ENCODE peak calls at places on chromosomes 13 and 19, in seven cellular contexts. One of them, this sample, is unnamed.

GRCh38 chr19:49631279-49631588 is 8.7 kb downstream of the RRAS start:
- DNase-seq in sigmoid colon: no peak
- DNase-seq in tibial artery: no peak
- DNase-seq in HCT116: no peak
- DNase-seq in breast epithelium: no peak
- DNase-seq in AG04450: no peak
- DNase-seq in A549: no peak
- DNase-seq in this sample: no peak

GRCh38 chr19:38101723-38102122 is 122.3 kb downstream of the DPF1 start:
- DNase-seq in sigmoid colon: no peak
- DNase-seq in tibial artery: no peak
- DNase-seq in breast epithelium: no peak
- DNase-seq in HCT116: no peak
- DNase-seq in A549: no peak
- DNase-seq in AG04450: no peak
- DNase-seq in this sample: no peak

GRCh38 chr13:79440958-79441553 is 35.0 kb upstream of the RBM26 start:
- DNase-seq in breast epithelium: no peak
- DNase-seq in tibial artery: no peak
- DNase-seq in A549: no peak
- DNase-seq in sigmoid colon: no peak
- DNase-seq in HCT116: no peak
- DNase-seq in AG04450: no peak
- DNase-seq in this sample: no peak

GRCh38 chr19:58473775-58474174 is 2.4 kb upstream of the ZNF446 start:
- DNase-seq in tibial artery: no peak
- DNase-seq in sigmoid colon: no peak
- DNase-seq in A549: no peak
- DNase-seq in AG04450: no peak
- DNase-seq in HCT116: no peak
- DNase-seq in breast epithelium: no peak
- DNase-seq in this sample: no peak

GRCh38 chr13:94322925-94323324 is 156.6 kb downstream of the DCT start:
- DNase-seq in A549: no peak
- DNase-seq in HCT116: no peak
- DNase-seq in tibial artery: no peak
- DNase-seq in breast epithelium: no peak
- DNase-seq in sigmoid colon: no peak
- DNase-seq in AG04450: no peak
- DNase-seq in this sample: no peak

GRCh38 chr13:48155850-48156249 is 60.9 kb upstream of the MED4 start:
- DNase-seq in sigmoid colon: no peak
- DNase-seq in HCT116: peak
- DNase-seq in tibial artery: no peak
- DNase-seq in AG04450: no peak
- DNase-seq in A549: peak
- DNase-seq in breast epithelium: no peak
- DNase-seq in this sample: no peak

GRCh38 chr19:31104451-31104850 is 244.8 kb downstream of the TSHZ3 start:
- DNase-seq in tibial artery: no peak
- DNase-seq in HCT116: no peak
- DNase-seq in sigmoid colon: no peak
- DNase-seq in A549: no peak
- DNase-seq in AG04450: no peak
- DNase-seq in breast epithelium: no peak
- DNase-seq in this sample: no peak

GRCh38 chr13:48448963-48449614 is 36.2 kb upstream of the LPAR6 start:
- DNase-seq in sigmoid colon: no peak
- DNase-seq in breast epithelium: no peak
- DNase-seq in tibial artery: no peak
- DNase-seq in AG04450: peak
- DNase-seq in A549: no peak
- DNase-seq in HCT116: no peak
- DNase-seq in this sample: no peak

GRCh38 chr19:50820549-50821247 is 2.9 kb downstream of the KLK1 start:
- DNase-seq in breast epithelium: no peak
- DNase-seq in tibial artery: no peak
- DNase-seq in A549: no peak
- DNase-seq in sigmoid colon: no peak
- DNase-seq in HCT116: no peak
- DNase-seq in AG04450: no peak
- DNase-seq in this sample: peak

GRCh38 chr13:102905905-102906304 is 60.1 kb downstream of the ERCC5 start:
- DNase-seq in A549: no peak
- DNase-seq in tibial artery: no peak
- DNase-seq in HCT116: no peak
- DNase-seq in AG04450: no peak
- DNase-seq in breast epithelium: no peak
- DNase-seq in sigmoid colon: no peak
- DNase-seq in this sample: no peak

GRCh38 chr13:110113284-110113764 is 193.6 kb downstream of the COL4A1 start:
- DNase-seq in HCT116: no peak
- DNase-seq in A549: no peak
- DNase-seq in breast epithelium: no peak
- DNase-seq in AG04450: no peak
- DNase-seq in tibial artery: no peak
- DNase-seq in sigmoid colon: no peak
- DNase-seq in this sample: no peak

GRCh38 chr13:110528371-110528770 is 33.2 kb downstream of the RAB20 start:
- DNase-seq in sigmoid colon: peak
- DNase-seq in tibial artery: peak
- DNase-seq in A549: no peak
- DNase-seq in breast epithelium: no peak
- DNase-seq in HCT116: no peak
- DNase-seq in AG04450: no peak
- DNase-seq in this sample: no peak

DNA sequence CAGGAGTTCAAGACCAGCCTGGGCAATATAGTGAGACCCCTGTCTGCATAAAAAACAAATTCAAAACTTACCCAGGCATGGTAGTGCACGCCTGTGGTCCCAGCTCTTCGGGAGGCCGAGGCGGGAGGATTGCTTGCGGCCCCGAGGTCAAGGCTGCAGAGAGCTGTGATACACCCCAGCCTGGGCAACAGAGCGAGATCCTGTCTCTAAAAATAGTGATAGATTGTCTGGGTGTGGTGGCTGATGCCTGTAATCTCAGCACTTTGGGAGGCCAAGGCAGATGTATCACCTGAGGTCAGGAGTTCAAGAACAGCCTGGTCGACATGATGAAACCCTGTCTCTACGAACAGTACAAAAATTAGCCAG is 4.0 kb upstream of the KLF16 start:
- DNase-seq in sigmoid colon: no peak
- DNase-seq in HCT116: no peak
- DNase-seq in breast epithelium: no peak
- DNase-seq in A549: no peak
- DNase-seq in AG04450: no peak
- DNase-seq in tibial artery: no peak
- DNase-seq in this sample: no peak
- H3K27ac ChIP-seq in sigmoid colon: no peak
- H3K27ac ChIP-seq in HCT116: no peak
- H3K27ac ChIP-seq in breast epithelium: no peak
- H3K27ac ChIP-seq in A549: no peak
- H3K27ac ChIP-seq in AG04450: no peak
- H3K27ac ChIP-seq in tibial artery: no peak
- H3K27ac ChIP-seq in this sample: no peak

GRCh38 chr13:82116422-82116989 is 1765.8 kb downstream of the SLITRK1 start:
- DNase-seq in HCT116: no peak
- DNase-seq in breast epithelium: no peak
- DNase-seq in sigmoid colon: no peak
- DNase-seq in AG04450: no peak
- DNase-seq in tibial artery: no peak
- DNase-seq in A549: no peak
- DNase-seq in this sample: no peak

GRCh38 chr13:82115391-82115790 is 1766.9 kb downstream of the SLITRK1 start:
- DNase-seq in A549: no peak
- DNase-seq in breast epithelium: no peak
- DNase-seq in AG04450: no peak
- DNase-seq in HCT116: no peak
- DNase-seq in sigmoid colon: no peak
- DNase-seq in tibial artery: no peak
- DNase-seq in this sample: no peak

GRCh38 chr13:82118589-82118988 is 1763.7 kb downstream of the SLITRK1 start:
- DNase-seq in sigmoid colon: no peak
- DNase-seq in HCT116: no peak
- DNase-seq in AG04450: no peak
- DNase-seq in tibial artery: no peak
- DNase-seq in A549: no peak
- DNase-seq in breast epithelium: no peak
- DNase-seq in this sample: no peak
- TF ChIP-seq CTCF in sigmoid colon: no peak
- TF ChIP-seq CTCF in HCT116: no peak
- TF ChIP-seq CTCF in AG04450: no peak
- TF ChIP-seq CTCF in tibial artery: no peak
- TF ChIP-seq CTCF in A549: no peak
- TF ChIP-seq CTCF in breast epithelium: no peak
- TF ChIP-seq CTCF in this sample: no peak

GRCh38 chr13:107713314-107713713 is 502.0 kb downstream of the LIG4 start:
- DNase-seq in breast epithelium: no peak
- DNase-seq in AG04450: no peak
- DNase-seq in sigmoid colon: no peak
- DNase-seq in tibial artery: no peak
- DNase-seq in HCT116: no peak
- DNase-seq in A549: no peak
- DNase-seq in this sample: no peak
- H3K27ac ChIP-seq in breast epithelium: no peak
- H3K27ac ChIP-seq in AG04450: no peak
- H3K27ac ChIP-seq in sigmoid colon: no peak
- H3K27ac ChIP-seq in tibial artery: no peak
- H3K27ac ChIP-seq in HCT116: no peak
- H3K27ac ChIP-seq in A549: no peak
- H3K27ac ChIP-seq in this sample: no peak

DNA sequence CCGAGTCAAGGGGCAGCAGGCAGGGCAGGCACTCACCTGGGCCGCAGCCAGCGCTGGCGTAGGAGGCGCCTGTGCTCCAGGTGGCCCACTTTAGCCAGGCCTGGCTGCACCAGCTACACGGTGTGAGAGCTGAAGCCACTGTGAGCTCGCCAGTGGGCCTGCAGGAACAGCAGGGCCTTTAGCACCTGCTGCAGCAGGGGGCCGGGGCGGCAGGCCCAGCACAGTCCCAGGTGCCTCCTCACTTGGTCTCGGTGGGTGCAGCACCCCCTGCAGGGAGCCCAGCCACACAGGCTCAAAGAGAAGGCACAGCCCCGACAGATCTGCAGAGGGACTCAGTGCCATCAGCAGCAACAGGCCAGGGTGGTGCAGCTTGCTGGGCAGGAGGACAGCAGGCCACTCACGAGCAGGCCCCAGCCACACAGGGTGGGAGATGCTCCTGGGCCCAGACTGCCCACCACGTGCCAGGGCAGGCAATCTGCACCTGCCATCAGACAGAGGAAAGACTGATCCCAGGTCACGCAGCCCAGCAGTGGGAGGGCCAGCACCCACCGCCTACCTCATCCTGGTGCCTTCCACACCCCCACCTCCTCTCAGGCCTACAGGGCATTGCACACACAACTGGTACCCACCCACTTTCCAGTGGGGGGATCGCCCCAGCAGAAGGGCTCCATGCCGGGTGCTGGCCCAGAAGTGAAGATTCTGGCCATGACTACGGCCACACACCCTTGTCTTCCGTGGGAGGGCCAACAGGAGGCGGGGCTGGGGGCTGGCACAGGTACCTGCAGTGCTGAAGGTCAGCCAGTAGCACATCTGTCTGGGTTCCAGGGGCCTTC is 15.8 kb downstream of the ARHGAP33 start:
- DNase-seq in HCT116: no peak
- DNase-seq in tibial artery: no peak
- DNase-seq in AG04450: no peak
- DNase-seq in sigmoid colon: peak
- DNase-seq in breast epithelium: no peak
- DNase-seq in A549: no peak
- DNase-seq in this sample: peak
- TF ChIP-seq CTCF in HCT116: no peak
- TF ChIP-seq CTCF in tibial artery: no peak
- TF ChIP-seq CTCF in AG04450: no peak
- TF ChIP-seq CTCF in sigmoid colon: no peak
- TF ChIP-seq CTCF in breast epithelium: no peak
- TF ChIP-seq CTCF in A549: peak
- TF ChIP-seq CTCF in this sample: no peak

GRCh38 chr19:54201980-54202379 is 1.3 kb downstream of the RPS9 start:
- DNase-seq in sigmoid colon: no peak
- DNase-seq in tibial artery: no peak
- DNase-seq in AG04450: no peak
- DNase-seq in breast epithelium: no peak
- DNase-seq in A549: no peak
- DNase-seq in HCT116: no peak
- DNase-seq in this sample: no peak
- H3K27ac ChIP-seq in sigmoid colon: peak
- H3K27ac ChIP-seq in tibial artery: no peak
- H3K27ac ChIP-seq in AG04450: no peak
- H3K27ac ChIP-seq in breast epithelium: peak
- H3K27ac ChIP-seq in A549: peak
- H3K27ac ChIP-seq in HCT116: peak
- H3K27ac ChIP-seq in this sample: no peak

GRCh38 chr19:3554254-3555083 is 2.9 kb downstream of the MFSD12 start:
- DNase-seq in A549: no peak
- DNase-seq in tibial artery: no peak
- DNase-seq in breast epithelium: no peak
- DNase-seq in sigmoid colon: no peak
- DNase-seq in HCT116: no peak
- DNase-seq in AG04450: no peak
- DNase-seq in this sample: no peak

GRCh38 chr19:3555653-3556422 is 1.5 kb downstream of the MFSD12 start:
- DNase-seq in HCT116: no peak
- DNase-seq in A549: no peak
- DNase-seq in AG04450: no peak
- DNase-seq in tibial artery: no peak
- DNase-seq in breast epithelium: no peak
- DNase-seq in sigmoid colon: no peak
- DNase-seq in this sample: peak

GRCh38 chr19:3556423-3556977 is 886 bp downstream of the MFSD12 start:
- DNase-seq in sigmoid colon: no peak
- DNase-seq in HCT116: no peak
- DNase-seq in breast epithelium: no peak
- DNase-seq in A549: no peak
- DNase-seq in AG04450: no peak
- DNase-seq in tibial artery: no peak
- DNase-seq in this sample: no peak

GRCh38 chr19:3557461-3558248 is at the start of gene MFSD12:
- DNase-seq in A549: peak
- DNase-seq in AG04450: peak
- DNase-seq in HCT116: peak
- DNase-seq in breast epithelium: peak
- DNase-seq in tibial artery: peak
- DNase-seq in sigmoid colon: peak
- DNase-seq in this sample: peak

DNA sequence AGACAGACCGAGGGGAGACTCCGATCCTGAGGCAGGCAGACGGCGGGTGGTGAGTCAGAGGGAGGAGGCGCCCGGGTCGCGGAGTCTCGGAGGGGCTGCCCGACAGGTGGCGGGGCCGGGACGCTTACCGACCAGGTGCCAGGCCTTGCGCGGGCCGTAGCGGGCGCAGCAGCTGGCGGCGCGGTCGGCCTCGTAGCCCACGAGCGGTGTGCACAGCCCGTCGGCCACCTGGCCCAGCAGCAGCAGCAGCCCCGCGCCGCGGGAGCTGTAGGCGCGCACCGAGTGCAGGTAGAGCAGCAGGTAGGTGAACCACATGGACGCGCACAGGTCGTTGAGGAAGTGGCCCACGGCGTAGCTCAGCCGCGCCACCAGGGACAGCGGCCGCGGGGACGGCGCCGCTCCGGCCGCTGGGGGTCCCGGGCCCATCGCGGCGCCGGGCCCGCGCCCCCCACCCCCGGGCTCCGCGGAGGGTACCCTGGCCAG is 367 bp downstream of the MFSD12 start:
- DNase-seq in AG04450: no peak
- DNase-seq in A549: peak
- DNase-seq in HCT116: no peak
- DNase-seq in tibial artery: peak
- DNase-seq in breast epithelium: no peak
- DNase-seq in sigmoid colon: peak
- DNase-seq in this sample: peak
- TF ChIP-seq CTCF in AG04450: no peak
- TF ChIP-seq CTCF in A549: no peak
- TF ChIP-seq CTCF in HCT116: no peak
- TF ChIP-seq CTCF in tibial artery: no peak
- TF ChIP-seq CTCF in breast epithelium: peak
- TF ChIP-seq CTCF in sigmoid colon: no peak
- TF ChIP-seq CTCF in this sample: no peak